ENCODE peak calls at places on chromosome X, in seven cellular contexts. One of them, this sample, is unnamed.

GRCh38 chrX:71870337-71871098 is 40.1 kb upstream of the NHSL2 start:
- DNase-seq in psoas muscle: no peak
- DNase-seq in HepG2: peak
- DNase-seq in lower lobe of right lung: no peak
- DNase-seq in heart left ventricle: no peak
- DNase-seq in astrocyte: peak
- DNase-seq in heart right ventricle: no peak
- DNase-seq in this sample: no peak

GRCh38 chrX:128142745-128143144 is 90.5 kb upstream of the ACTRT1 start:
- DNase-seq in heart right ventricle: no peak
- DNase-seq in astrocyte: no peak
- DNase-seq in heart left ventricle: no peak
- DNase-seq in HepG2: no peak
- DNase-seq in lower lobe of right lung: no peak
- DNase-seq in psoas muscle: no peak
- DNase-seq in this sample: no peak

GRCh38 chrX:40173662-40174593 is 76.2 kb upstream of the BCOR start:
- DNase-seq in psoas muscle: peak
- DNase-seq in heart left ventricle: peak
- DNase-seq in HepG2: peak
- DNase-seq in lower lobe of right lung: peak
- DNase-seq in heart right ventricle: no peak
- DNase-seq in astrocyte: no peak
- DNase-seq in this sample: no peak

GRCh38 chrX:39890807-39891206 is 207.0 kb downstream of the BCOR start:
- DNase-seq in lower lobe of right lung: no peak
- DNase-seq in astrocyte: no peak
- DNase-seq in heart left ventricle: peak
- DNase-seq in psoas muscle: no peak
- DNase-seq in HepG2: no peak
- DNase-seq in heart right ventricle: peak
- DNase-seq in this sample: no peak

GRCh38 chrX:44431206-44431605 is 87.7 kb upstream of the EFHC2 start:
- DNase-seq in HepG2: peak
- DNase-seq in heart left ventricle: no peak
- DNase-seq in lower lobe of right lung: no peak
- DNase-seq in heart right ventricle: no peak
- DNase-seq in psoas muscle: no peak
- DNase-seq in astrocyte: peak
- DNase-seq in this sample: peak

GRCh38 chrX:42803320-42803719 is 25.4 kb upstream of the PPP1R2C start:
- DNase-seq in heart left ventricle: no peak
- DNase-seq in astrocyte: peak
- DNase-seq in HepG2: no peak
- DNase-seq in lower lobe of right lung: no peak
- DNase-seq in heart right ventricle: no peak
- DNase-seq in psoas muscle: no peak
- DNase-seq in this sample: peak

GRCh38 chrX:111743316-111743715 is 62.3 kb downstream of the ALG13 start:
- DNase-seq in psoas muscle: no peak
- DNase-seq in astrocyte: no peak
- DNase-seq in lower lobe of right lung: no peak
- DNase-seq in heart right ventricle: no peak
- DNase-seq in HepG2: no peak
- DNase-seq in heart left ventricle: no peak
- DNase-seq in this sample: no peak

GRCh38 chrX:53435997-53436396 is 1.8 kb upstream of the HSD17B10 start:
- DNase-seq in HepG2: peak
- DNase-seq in heart right ventricle: peak
- DNase-seq in psoas muscle: peak
- DNase-seq in astrocyte: peak
- DNase-seq in heart left ventricle: peak
- DNase-seq in lower lobe of right lung: peak
- DNase-seq in this sample: peak

GRCh38 chrX:69289839-69290123 is 124.5 kb upstream of the PJA1 start:
- DNase-seq in heart left ventricle: no peak
- DNase-seq in HepG2: no peak
- DNase-seq in psoas muscle: no peak
- DNase-seq in heart right ventricle: no peak
- DNase-seq in astrocyte: no peak
- DNase-seq in lower lobe of right lung: no peak
- DNase-seq in this sample: no peak
- H3K27ac ChIP-seq in heart left ventricle: no peak
- H3K27ac ChIP-seq in HepG2: no peak
- H3K27ac ChIP-seq in psoas muscle: no peak
- H3K27ac ChIP-seq in heart right ventricle: no peak
- H3K27ac ChIP-seq in astrocyte: no peak
- H3K27ac ChIP-seq in lower lobe of right lung: no peak
- H3K27ac ChIP-seq in this sample: no peak

GRCh38 chrX:109952050-109952449 is 50.9 kb upstream of the TMEM164 start:
- DNase-seq in heart right ventricle: peak
- DNase-seq in lower lobe of right lung: no peak
- DNase-seq in HepG2: no peak
- DNase-seq in astrocyte: peak
- DNase-seq in heart left ventricle: no peak
- DNase-seq in psoas muscle: no peak
- DNase-seq in this sample: no peak

GRCh38 chrX:109952985-109953905 is 49.7 kb upstream of the TMEM164 start:
- DNase-seq in heart left ventricle: no peak
- DNase-seq in lower lobe of right lung: no peak
- DNase-seq in HepG2: no peak
- DNase-seq in astrocyte: no peak
- DNase-seq in psoas muscle: no peak
- DNase-seq in heart right ventricle: peak
- DNase-seq in this sample: no peak

GRCh38 chrX:109954333-109954732 is 48.6 kb upstream of the TMEM164 start:
- DNase-seq in HepG2: no peak
- DNase-seq in heart right ventricle: no peak
- DNase-seq in heart left ventricle: no peak
- DNase-seq in lower lobe of right lung: no peak
- DNase-seq in psoas muscle: no peak
- DNase-seq in astrocyte: peak
- DNase-seq in this sample: peak

GRCh38 chrX:109959356-109959871 is 43.5 kb upstream of the TMEM164 start:
- DNase-seq in HepG2: no peak
- DNase-seq in psoas muscle: no peak
- DNase-seq in heart right ventricle: no peak
- DNase-seq in heart left ventricle: no peak
- DNase-seq in lower lobe of right lung: no peak
- DNase-seq in astrocyte: no peak
- DNase-seq in this sample: no peak

DNA sequence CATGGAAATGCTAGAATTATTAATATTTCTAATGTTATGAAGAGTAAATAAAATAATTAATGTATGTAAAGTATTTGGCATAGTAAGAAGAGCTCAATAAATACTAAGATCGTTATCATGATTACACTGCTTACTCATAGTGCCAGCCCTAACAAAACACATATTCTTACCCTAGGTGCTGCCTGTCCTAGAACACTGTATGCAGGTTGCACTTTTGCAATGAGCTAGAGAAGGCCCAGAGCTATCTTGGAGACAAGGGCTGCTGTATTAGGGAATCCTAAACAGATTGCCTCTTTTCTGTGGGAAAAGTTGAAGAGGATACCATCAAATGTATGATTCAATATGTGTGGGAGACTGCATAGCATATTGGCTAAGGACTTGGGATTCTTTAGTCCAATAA is 48.0 kb upstream of the TMEM164 start:
- DNase-seq in lower lobe of right lung: no peak
- DNase-seq in heart right ventricle: no peak
- DNase-seq in heart left ventricle: no peak
- DNase-seq in psoas muscle: no peak
- DNase-seq in astrocyte: no peak
- DNase-seq in HepG2: no peak
- DNase-seq in this sample: no peak
- TF ChIP-seq CTCF in lower lobe of right lung: no peak
- TF ChIP-seq CTCF in heart right ventricle: no peak
- TF ChIP-seq CTCF in heart left ventricle: no peak
- TF ChIP-seq CTCF in psoas muscle: no peak
- TF ChIP-seq CTCF in astrocyte: no peak
- TF ChIP-seq CTCF in HepG2: no peak
- TF ChIP-seq CTCF in this sample: no peak

GRCh38 chrX:10630320-10630719 is 9.9 kb upstream of the MID1 start:
- DNase-seq in astrocyte: no peak
- DNase-seq in heart left ventricle: no peak
- DNase-seq in psoas muscle: no peak
- DNase-seq in lower lobe of right lung: no peak
- DNase-seq in heart right ventricle: no peak
- DNase-seq in HepG2: no peak
- DNase-seq in this sample: no peak
- H3K27ac ChIP-seq in astrocyte: peak
- H3K27ac ChIP-seq in heart left ventricle: no peak
- H3K27ac ChIP-seq in psoas muscle: no peak
- H3K27ac ChIP-seq in lower lobe of right lung: no peak
- H3K27ac ChIP-seq in heart right ventricle: no peak
- H3K27ac ChIP-seq in HepG2: no peak
- H3K27ac ChIP-seq in this sample: no peak

GRCh38 chrX:115988825-115989224 is 181.7 kb upstream of the AGTR2 start:
- DNase-seq in lower lobe of right lung: no peak
- DNase-seq in astrocyte: no peak
- DNase-seq in heart left ventricle: no peak
- DNase-seq in heart right ventricle: no peak
- DNase-seq in HepG2: no peak
- DNase-seq in psoas muscle: no peak
- DNase-seq in this sample: no peak
- TF ChIP-seq CTCF in lower lobe of right lung: no peak
- TF ChIP-seq CTCF in astrocyte: no peak
- TF ChIP-seq CTCF in heart left ventricle: no peak
- TF ChIP-seq CTCF in heart right ventricle: no peak
- TF ChIP-seq CTCF in HepG2: peak
- TF ChIP-seq CTCF in psoas muscle: no peak
- TF ChIP-seq CTCF in this sample: no peak